ENCODE peak calls at places on chromosomes 7 and 10, in eight cellular contexts. Y, W, U, I, M, A, R and Q are unnamed samples.
A peak's percentile ranks its signal among the peaks of the same experiment; 100 is the strongest.

GRCh38 chr10:48496105-48496830 is 108.6 kb downstream of the ARHGAP22 start:
- DNase-seq in Y (no peak), W (peak; percentile 18), U (no peak), I (no peak), M (no peak), A (no peak), R (no peak), Q (no peak)

GRCh38 chr10:80454526-80455460 is 683 bp downstream of the TSPAN14 start:
- DNase-seq in Y (no peak), W (peak; percentile 67), U (peak; percentile 56), I (peak; percentile 50), M (no peak), A (no peak), R (peak; percentile 59), Q (no peak)

GRCh38 chr10:102435529-102436233 is 3.3 kb upstream of the CUEDC2 start:
- DNase-seq in Y (no peak), W (no peak), U (no peak), I (no peak), M (no peak), A (no peak), R (peak; percentile 74), Q (no peak)

GRCh38 chr10:88473989-88474883 is 108.9 kb downstream of the RNLS start:
- DNase-seq in Y (peak; percentile 64), W (peak; percentile 86), U (no peak), I (no peak), M (no peak), A (no peak), R (peak; percentile 3), Q (no peak)

GRCh38 chr10:2980791-2981360 is 86.5 kb upstream of the PFKP start:
- DNase-seq in Y (no peak), W (no peak), U (no peak), I (no peak), M (no peak), A (no peak), R (no peak), Q (no peak)

GRCh38 chr10:60425392-60426110 is 35.9 kb upstream of the ANK3 start:
- DNase-seq in Y (no peak), W (no peak), U (no peak), I (no peak), M (no peak), A (peak; percentile 95), R (no peak), Q (no peak)

GRCh38 chr10:21732067-21732772 is 198.2 kb downstream of the MLLT10 start:
- DNase-seq in Y (peak; percentile 61), W (no peak), U (peak; percentile 92), I (peak; percentile 82), M (no peak), A (peak; percentile 34), R (peak; percentile 92), Q (no peak)

GRCh38 chr7:31466036-31466435 is 47.9 kb upstream of the ITPRID1 start:
- DNase-seq in Y (no peak), W (no peak), U (no peak), I (no peak), M (no peak), A (no peak), R (peak; percentile 89), Q (no peak)

GRCh38 chr10:21194510-21194993 is 297.4 kb upstream of the NEBL start:
- DNase-seq in Y (peak; percentile 20), W (peak; percentile 33), U (no peak), I (no peak), M (no peak), A (peak; percentile 85), R (no peak), Q (no peak)

GRCh38 chr10:132245056-132245455 is 58.3 kb downstream of the DPYSL4 start:
- DNase-seq in Y (no peak), W (no peak), U (peak; percentile 77), I (no peak), M (no peak), A (no peak), R (no peak), Q (no peak)

GRCh38 chr7:143892527-143893300 is 9.3 kb downstream of the TCAF1 start:
- DNase-seq in Y (no peak), W (no peak), U (peak; percentile 66), I (no peak), M (no peak), A (peak; percentile 74), R (peak; percentile 81), Q (no peak)

GRCh38 chr10:5511231-5511884 is 12.0 kb upstream of the CALML5 start:
- DNase-seq in Y (no peak), W (no peak), U (no peak), I (no peak), M (no peak), A (no peak), R (no peak), Q (no peak)

GRCh38 chr10:125204400-125204799 is 44.0 kb upstream of the CTBP2 start:
- DNase-seq in Y (no peak), W (no peak), U (no peak), I (no peak), M (no peak), A (no peak), R (no peak), Q (no peak)

GRCh38 chr10:6701289-6701688 is 121.2 kb upstream of the PRKCQ start:
- DNase-seq in Y (peak; percentile 58), W (no peak), U (peak; percentile 18), I (no peak), M (no peak), A (no peak), R (peak; percentile 53), Q (no peak)

GRCh38 chr7:130910949-130911944 is 177.2 kb upstream of the KLF14 start:
- DNase-seq in Y (no peak), W (no peak), U (no peak), I (no peak), M (no peak), A (peak; percentile 55), R (peak; percentile 76), Q (no peak)
- H3K4me3 ChIP-seq in Y (peak overlapping the region; percentile 48), W (peak overlapping the region; percentile 44), U (no peak overlapping the region), I (no peak overlapping the region), M (peak overlapping the region; percentile 100), A (peak overlapping the region; percentile 92), R (peak overlapping the region; percentile 5), Q (peak overlapping the region; percentile 48)

DNA sequence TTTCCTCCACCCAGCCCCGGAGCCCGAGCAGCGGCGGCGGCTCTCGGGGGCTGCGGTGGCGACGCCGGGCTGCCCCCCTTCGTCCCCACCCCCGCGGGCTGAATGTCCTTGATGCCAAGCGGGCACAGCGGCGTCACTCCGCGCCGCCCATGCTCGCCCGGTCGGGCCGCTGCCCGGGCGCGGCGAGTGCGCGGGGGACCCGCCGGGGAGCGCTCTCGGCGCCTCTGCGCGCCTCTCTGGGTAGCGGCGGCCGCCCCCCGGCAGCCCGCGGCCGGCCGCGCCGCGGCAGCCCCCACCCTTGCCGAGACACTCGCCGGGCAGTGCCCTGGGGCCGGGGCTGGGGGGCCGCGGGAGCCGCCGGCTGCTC is 436 bp upstream of the PLXNA4 start:
- DNase-seq in Y (no peak), W (no peak), U (peak; percentile 54), I (no peak), M (no peak), A (no peak), R (peak; percentile 14), Q (no peak)
- H3K27ac ChIP-seq in Y (no peak overlapping the region), W (no peak overlapping the region), U (no peak overlapping the region), I (no peak overlapping the region), M (no peak overlapping the region), A (no peak overlapping the region), R (no peak overlapping the region), Q (no peak overlapping the region)

GRCh38 chr10:24871006-24871405 is 81.4 kb downstream of the PRTFDC1 start:
- DNase-seq in Y (no peak), W (no peak), U (no peak), I (no peak), M (no peak), A (no peak), R (no peak), Q (no peak)

GRCh38 chr10:24873281-24873683 is 79.1 kb downstream of the PRTFDC1 start:
- DNase-seq in Y (peak; percentile 19), W (no peak), U (no peak), I (peak; percentile 21), M (no peak), A (no peak), R (no peak), Q (no peak)

GRCh38 chr10:24871501-24871900 is 80.9 kb downstream of the PRTFDC1 start:
- DNase-seq in Y (no peak), W (no peak), U (no peak), I (no peak), M (no peak), A (no peak), R (no peak), Q (no peak)

GRCh38 chr10:24872790-24873182 is 79.6 kb downstream of the PRTFDC1 start:
- DNase-seq in Y (no peak), W (no peak), U (no peak), I (no peak), M (no peak), A (no peak), R (no peak), Q (no peak)

GRCh38 chr10:24872049-24872789 is 80.2 kb downstream of the PRTFDC1 start:
- DNase-seq in Y (no peak), W (no peak), U (peak; percentile 24), I (no peak), M (no peak), A (no peak), R (no peak), Q (no peak)
- H3K4me3 ChIP-seq in Y (no peak overlapping the region), W (no peak overlapping the region), U (no peak overlapping the region), I (no peak overlapping the region), M (no peak overlapping the region), A (no peak overlapping the region), R (no peak overlapping the region), Q (no peak overlapping the region)

GRCh38 chr7:4964506-4964905 is 5.5 kb upstream of the MMD2 start:
- DNase-seq in Y (no peak), W (no peak), U (no peak), I (peak; percentile 78), M (no peak), A (no peak), R (no peak), Q (no peak)
- H3K27ac ChIP-seq in Y (no peak overlapping the region), W (no peak overlapping the region), U (no peak overlapping the region), I (peak overlapping the region; percentile 25), M (no peak overlapping the region), A (no peak overlapping the region), R (no peak overlapping the region), Q (no peak overlapping the region)

DNA sequence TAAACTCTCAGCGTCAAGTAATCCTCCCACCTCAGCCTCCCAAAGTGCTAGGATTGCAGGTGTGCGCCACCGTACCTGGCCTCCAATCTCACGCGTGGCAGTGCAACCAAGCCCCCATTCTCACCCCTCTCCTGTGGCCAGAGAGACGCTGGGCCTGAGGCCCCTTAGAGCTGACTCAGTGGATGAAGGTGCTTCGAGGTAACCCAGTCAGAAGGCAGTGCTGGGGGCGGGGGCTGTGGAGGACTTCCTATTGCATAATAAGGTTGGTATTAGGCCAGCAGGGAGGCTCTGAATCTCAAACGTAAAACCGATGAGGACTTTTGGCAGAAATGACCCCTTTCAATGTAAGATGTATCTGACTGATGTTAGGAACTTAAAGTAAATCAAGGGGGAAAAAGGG is 229.3 kb downstream of the USP6NL start:
- DNase-seq in Y (no peak), W (no peak), U (no peak), I (no peak), M (no peak), A (no peak), R (no peak), Q (no peak)
- H3K4me3 ChIP-seq in Y (no peak overlapping the region), W (no peak overlapping the region), U (no peak overlapping the region), I (no peak overlapping the region), M (no peak overlapping the region), A (no peak overlapping the region), R (no peak overlapping the region), Q (no peak overlapping the region)

DNA sequence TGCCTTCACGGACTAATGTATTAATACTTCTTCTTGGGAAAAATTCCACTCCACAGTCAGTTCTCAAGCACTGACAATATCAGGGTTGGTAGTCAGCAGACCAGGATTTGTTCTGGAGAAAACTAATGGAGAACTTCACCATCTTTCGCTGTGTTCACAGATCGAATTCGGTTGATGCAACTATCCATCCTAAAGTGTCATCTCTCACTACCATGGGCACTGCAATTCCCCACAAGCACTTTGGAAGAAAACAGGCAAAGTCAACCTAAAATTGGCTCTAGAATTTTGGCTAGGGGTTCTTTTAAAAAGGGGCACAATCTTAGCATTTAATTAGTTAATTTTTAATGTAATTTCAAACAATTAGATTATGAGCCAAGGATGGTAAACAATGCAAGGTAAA is 164.4 kb downstream of the HGF start:
- DNase-seq in Y (no peak), W (no peak), U (no peak), I (no peak), M (no peak), A (no peak), R (no peak), Q (no peak)
- H3K27ac ChIP-seq in Y (no peak overlapping the region), W (no peak overlapping the region), U (no peak overlapping the region), I (no peak overlapping the region), M (no peak overlapping the region), A (peak overlapping the region; percentile 92), R (no peak overlapping the region), Q (no peak overlapping the region)